ENCODE peak calls at places on chromosomes 5 and 9, in eight cellular contexts. H is dorsolateral prefrontal cortex; V is CD4-positive, alpha-beta T cell; Z is AG10803; I is HCT116; F is retinal pigment epithelial cell; A is fibroblast of the aortic adventitia; T is astrocyte of the cerebellum. Q is an unnamed sample.
A peak's percentile ranks its signal among the peaks of the same experiment; 100 is the strongest.

GRCh38 chr5:157955541-157956172 is 96.7 kb upstream of the CLINT1 start:
- DNase-seq in H (no peak), V (no peak), Z (no peak), I (no peak), F (no peak), A (no peak), T (no peak), Q (no peak)

GRCh38 chr5:135813758-135814157 is 20.7 kb upstream of the SLC25A48 start:
- DNase-seq in H (no peak), V (no peak), Z (no peak), I (no peak), F (no peak), A (no peak), T (no peak), Q (no peak)

GRCh38 chr5:96562614-96563013 is 99.6 kb upstream of the CAST start:
- DNase-seq in H (no peak), V (no peak), Z (peak; percentile 53), I (no peak), F (no peak), A (peak; percentile 47), T (no peak), Q (no peak)

GRCh38 chr5:112210430-112211005 is 208.6 kb downstream of the EPB41L4A start:
- DNase-seq in H (peak; percentile 59), V (no peak), Z (peak; percentile 28), I (peak; percentile 16), F (no peak), A (peak; percentile 44), T (peak; percentile 26), Q (peak; percentile 24)

GRCh38 chr5:170278611-170279500 is 18.7 kb downstream of the LCP2 start:
- DNase-seq in H (no peak), V (peak; percentile 86), Z (no peak), I (no peak), F (no peak), A (no peak), T (no peak), Q (no peak)

GRCh38 chr5:136686192-136686872 is 321.0 kb upstream of the TRPC7 start:
- DNase-seq in H (no peak), V (no peak), Z (peak; percentile 8), I (no peak), F (no peak), A (peak; percentile 49), T (no peak), Q (no peak)

GRCh38 chr9:108184941-108185340 is 670.8 kb downstream of the ACTL7B start:
- DNase-seq in H (no peak), V (no peak), Z (peak; percentile 76), I (no peak), F (peak; percentile 29), A (peak; percentile 59), T (no peak), Q (no peak)

GRCh38 chr5:5572010-5572982 is 149.8 kb downstream of the ICE1 start:
- DNase-seq in H (no peak), V (no peak), Z (peak; percentile 12), I (no peak), F (no peak), A (no peak), T (no peak), Q (peak; percentile 63)

GRCh38 chr5:137592317-137592716 is 93.2 kb upstream of the SPOCK1 start:
- DNase-seq in H (no peak), V (no peak), Z (no peak), I (no peak), F (no peak), A (no peak), T (no peak), Q (no peak)

GRCh38 chr5:63957617-63958016 is 4.6 kb downstream of the HTR1A start:
- DNase-seq in H (no peak), V (no peak), Z (no peak), I (no peak), F (no peak), A (no peak), T (no peak), Q (no peak)

GRCh38 chr5:146005723-146006122 is 69.3 kb downstream of the SH3RF2 start:
- DNase-seq in H (no peak), V (no peak), Z (peak; percentile 34), I (no peak), F (no peak), A (peak; percentile 35), T (no peak), Q (no peak)

GRCh38 chr9:4105183-4105582 is 194.7 kb downstream of the GLIS3 start:
- DNase-seq in H (no peak), V (no peak), Z (no peak), I (no peak), F (no peak), A (peak; percentile 51), T (no peak), Q (no peak)

GRCh38 chr5:96439477-96440184 is 6.6 kb upstream of the PCSK1 start:
- DNase-seq in H (no peak), V (no peak), Z (no peak), I (no peak), F (no peak), A (peak; percentile 13), T (no peak), Q (no peak)

GRCh38 chr5:14726066-14726838 is 61.7 kb downstream of the OTULIN start:
- DNase-seq in H (no peak), V (no peak), Z (peak; percentile 62), I (no peak), F (no peak), A (no peak), T (no peak), Q (no peak)

GRCh38 chr9:122234022-122234748 is 5.4 kb upstream of the LHX6 start:
- DNase-seq in H (no peak), V (no peak), Z (no peak), I (no peak), F (no peak), A (no peak), T (no peak), Q (no peak)

DNA sequence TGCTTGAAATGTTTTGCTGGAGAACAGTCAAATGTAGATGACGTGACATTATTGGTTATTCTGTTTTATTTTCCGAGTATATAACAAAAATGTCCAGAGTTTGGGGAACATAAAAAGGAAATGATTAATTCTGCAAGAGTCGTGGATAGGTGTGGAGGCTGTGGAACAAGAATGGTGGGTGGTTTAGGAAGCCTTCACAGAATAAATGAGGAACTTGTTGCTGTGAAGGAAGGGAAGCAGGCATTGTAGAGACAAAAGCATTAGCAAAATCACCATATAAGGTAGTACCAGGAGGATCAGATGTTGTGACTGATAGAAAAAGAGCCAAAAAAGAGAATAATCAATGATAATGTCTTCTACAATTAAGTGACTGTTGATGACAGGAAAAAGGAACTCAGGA is 66.2 kb upstream of the CNTLN start:
- DNase-seq in H (no peak), V (no peak), Z (no peak), I (no peak), F (no peak), A (no peak), T (no peak), Q (no peak)
- TF ChIP-seq CTCF in H (no peak), V (no peak), Z (no peak), I (no peak), F (no peak), A (no peak), T (no peak), Q (no peak)

DNA sequence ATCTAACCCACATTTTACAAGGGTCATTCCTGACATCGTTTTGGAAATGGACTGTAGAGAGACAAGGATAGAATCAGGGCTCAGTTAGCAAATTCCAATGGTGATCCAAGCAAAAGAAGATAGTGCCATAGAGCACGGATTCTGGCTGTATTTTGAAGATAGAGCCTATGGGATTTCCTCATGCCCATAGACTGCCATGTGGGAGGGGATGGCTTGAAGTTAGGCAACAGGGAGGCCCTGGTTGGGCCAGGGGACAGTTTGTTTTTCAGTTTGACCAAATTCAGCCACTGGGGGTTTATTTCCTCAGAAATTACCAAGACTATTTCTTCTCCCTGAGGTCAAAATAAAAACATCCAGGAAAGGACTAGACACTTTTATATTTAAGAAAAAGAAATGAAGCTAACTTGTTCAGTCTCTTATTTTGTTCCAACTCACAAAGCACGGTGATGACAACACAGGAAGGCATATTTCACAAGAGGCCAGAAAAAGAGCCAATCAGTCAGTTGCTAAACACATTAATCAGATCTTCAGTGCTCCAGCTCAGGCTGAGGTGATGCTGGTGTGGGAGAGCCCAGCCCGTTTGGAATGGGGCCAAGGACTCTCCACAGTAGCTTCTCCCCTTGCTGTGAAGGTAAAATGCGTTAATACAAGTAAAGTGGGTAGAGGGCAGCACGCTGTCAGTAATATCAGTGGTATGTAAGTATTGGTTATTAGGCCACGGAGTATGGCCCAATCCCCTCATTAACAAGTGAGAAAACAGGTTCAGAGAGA is 4.4 kb upstream of the DCTN4 start:
- DNase-seq in H (no peak), V (no peak), Z (peak; percentile 81), I (no peak), F (peak; percentile 38), A (peak; percentile 92), T (peak; percentile 33), Q (no peak)
- TF ChIP-seq CTCF in H (no peak), V (no peak), Z (no peak), I (no peak), F (no peak), A (no peak), T (no peak), Q (no peak)

GRCh38 chr5:60544162-60544561 is 155.8 kb downstream of the DEPDC1B start:
- DNase-seq in H (no peak), V (no peak), Z (no peak), I (no peak), F (no peak), A (no peak), T (no peak), Q (no peak)
- TF ChIP-seq CTCF in H (no peak), V (no peak), Z (no peak), I (no peak), F (no peak), A (no peak), T (no peak), Q (no peak)

DNA sequence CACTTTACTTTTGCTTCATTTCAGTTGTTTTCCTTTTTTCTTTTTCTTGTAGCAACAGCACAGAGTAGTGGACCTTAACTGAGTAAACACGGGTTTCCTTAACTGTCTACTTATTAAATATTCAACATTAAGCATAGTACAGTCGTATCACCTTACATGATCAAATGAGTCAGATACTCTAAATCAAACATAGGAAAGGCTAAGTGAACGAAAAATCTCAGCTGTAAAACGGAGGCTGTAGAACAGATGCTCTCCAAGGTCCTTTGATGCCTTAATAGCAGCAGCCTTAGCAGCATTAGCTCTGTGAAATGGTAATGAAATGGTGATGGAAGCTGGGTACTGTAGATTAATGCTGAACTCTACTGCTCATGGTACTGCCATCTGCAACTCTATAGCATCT is 1433.3 kb upstream of the C9orf72 start:
- DNase-seq in H (no peak), V (no peak), Z (no peak), I (no peak), F (no peak), A (no peak), T (no peak), Q (no peak)
- TF ChIP-seq CTCF in H (no peak), V (no peak), Z (no peak), I (no peak), F (no peak), A (no peak), T (no peak), Q (no peak)

GRCh38 chr5:32814141-32814540 is 103.0 kb downstream of the NPR3 start:
- DNase-seq in H (no peak), V (no peak), Z (no peak), I (no peak), F (no peak), A (no peak), T (no peak), Q (no peak)
- TF ChIP-seq CTCF in H (no peak), V (no peak), Z (no peak), I (no peak), F (no peak), A (no peak), T (no peak), Q (no peak)

GRCh38 chr5:107826311-107827000 is 155.7 kb upstream of the EFNA5 start:
- DNase-seq in H (no peak), V (no peak), Z (no peak), I (no peak), F (no peak), A (no peak), T (no peak), Q (no peak)
- TF ChIP-seq CTCF in H (no peak), V (no peak), Z (no peak), I (no peak), F (no peak), A (no peak), T (no peak), Q (no peak)

Q was measured in nephron progenitor cell.